ENCODE peak calls at places on chromosomes 12 and 14, in four cellular contexts. P is upper lobe of left lung, M is suprapubic skin, T is stomach. A is an unnamed sample. For H3K9me3, the result is how much of the 10 kb centered on the place peaks cover.

GRCh38 chr14:93693914-93694313 is 94.4 kb downstream of the PRIMA1 start:
- DNase-seq in P (no peak), M (no peak), T (no peak), A (no peak)

GRCh38 chr14:30977752-30978151 is 47.7 kb upstream of the AP4S1 start:
- DNase-seq in P (no peak), M (no peak), T (no peak), A (no peak)

GRCh38 chr12:18250313-18250916 is 10.9 kb upstream of the PIK3C2G start:
- DNase-seq in P (no peak), M (no peak), T (no peak), A (no peak)

GRCh38 chr12:70854138-70854537 is 66.4 kb downstream of the PTPRR start:
- DNase-seq in P (no peak), M (no peak), T (no peak), A (no peak)

GRCh38 chr12:67269632-67270578 is 747 bp downstream of the CAND1 start:
- DNase-seq in P (peak), M (peak), T (peak), A (peak)

GRCh38 chr14:64502476-64503183 is 1.0 kb downstream of the ZBTB25 start:
- DNase-seq in P (no peak), M (peak), T (peak), A (peak)

GRCh38 chr12:10497602-10498001 is 8.1 kb upstream of the EIF2S3B start:
- DNase-seq in P (no peak), M (no peak), T (no peak), A (no peak)

GRCh38 chr14:60106341-60106740 is 14.6 kb downstream of the PCNX4 start:
- DNase-seq in P (no peak), M (no peak), T (no peak), A (no peak)

GRCh38 chr14:61127099-61127498 is 146.1 kb downstream of the SLC38A6 start:
- DNase-seq in P (no peak), M (no peak), T (no peak), A (no peak)

GRCh38 chr12:81533054-81533453 is 226.1 kb downstream of the PPFIA2 start:
- DNase-seq in P (no peak), M (no peak), T (no peak), A (no peak)

GRCh38 chr12:10607885-10608458 is 5.4 kb downstream of the MAGOHB start:
- DNase-seq in P (no peak), M (no peak), T (no peak), A (no peak)

GRCh38 chr12:6074979-6075585 is 49.4 kb downstream of the VWF start:
- DNase-seq in P (peak), M (no peak), T (peak), A (peak)

GRCh38 chr14:69711065-69711464 is 55.9 kb upstream of the SRSF5 start:
- DNase-seq in P (peak), M (no peak), T (no peak), A (peak)

DNA sequence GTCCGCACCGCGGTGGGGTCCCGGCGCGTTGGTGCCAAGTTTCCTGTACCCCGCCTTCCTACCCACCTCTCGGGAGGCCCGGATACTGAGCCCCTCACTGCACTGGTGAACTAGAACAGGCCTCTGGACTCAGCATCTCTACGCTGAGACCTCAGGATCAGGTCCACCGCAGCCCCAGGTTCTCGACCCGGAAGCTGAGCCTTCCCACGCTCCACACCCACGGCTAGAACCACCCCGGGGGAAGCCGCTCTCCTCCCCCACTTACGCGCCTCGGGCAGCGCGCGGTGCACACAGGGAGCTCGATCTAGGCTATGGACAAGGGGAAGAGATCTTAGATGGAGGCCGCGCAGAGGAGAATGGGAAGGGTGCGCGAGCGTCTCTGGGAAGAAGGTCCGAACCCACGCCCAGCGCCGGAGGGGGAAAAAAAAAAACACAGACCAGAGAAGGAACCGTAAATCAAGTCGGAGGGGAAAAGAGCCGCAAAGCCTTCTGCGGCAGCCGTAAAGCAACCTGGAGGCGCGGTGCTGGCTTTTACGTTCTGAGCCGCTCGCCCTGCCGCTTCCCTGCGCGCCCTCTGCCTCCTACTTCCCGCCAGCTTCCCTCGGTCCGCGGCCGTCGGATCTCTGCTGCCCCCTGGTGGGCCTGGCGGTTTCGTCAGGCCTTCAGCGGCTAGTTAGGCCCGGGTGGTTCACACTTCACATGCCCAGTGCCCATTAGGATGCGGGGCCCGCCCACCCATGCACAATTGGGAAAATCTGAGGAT is at the start of gene RAD52:
- DNase-seq in P (peak), M (peak), T (peak), A (peak)
- TF ChIP-seq EP300 in P (no peak), M (no peak), T (no peak), A (no peak)

GRCh38 chr14:29045237-29045636 is 278.6 kb downstream of the FOXG1 start:
- DNase-seq in P (no peak), M (no peak), T (no peak), A (no peak)
- H3K9me3 ChIP-seq in P (under half), M (under half), T (under half), A (under half)

DNA sequence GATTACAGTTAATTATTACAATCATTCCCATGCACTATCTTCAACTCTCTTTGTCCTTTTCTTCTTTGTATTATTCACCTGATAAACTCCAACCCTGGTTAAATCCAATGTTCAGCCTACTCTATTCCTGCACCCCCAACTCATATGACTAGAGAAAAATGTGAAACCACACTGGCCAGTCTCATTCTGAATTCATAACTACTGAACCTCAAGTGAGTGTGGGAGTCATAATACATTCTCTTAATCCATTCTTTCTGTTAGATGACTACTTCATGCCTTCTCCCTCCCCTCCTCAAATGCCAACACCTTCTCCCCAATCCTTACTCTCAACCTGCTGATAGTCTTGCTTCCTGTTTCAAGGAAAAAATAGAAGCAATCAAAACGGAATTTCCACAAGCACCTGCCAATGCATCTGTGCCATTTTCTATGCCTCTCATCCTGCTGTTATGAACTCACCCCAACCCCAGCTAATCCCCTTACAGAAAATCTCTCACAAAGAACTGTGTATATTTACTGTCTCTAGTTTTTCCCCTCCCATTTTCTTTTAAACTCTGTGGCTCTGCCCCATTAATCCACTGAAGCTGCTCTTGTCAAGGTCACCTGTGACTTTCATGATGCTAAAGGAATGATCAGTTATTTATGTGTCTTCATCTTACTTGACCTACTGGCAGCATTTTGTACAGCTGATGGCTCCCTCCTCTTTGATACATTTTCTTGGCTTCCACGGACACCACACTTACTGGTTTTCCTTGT is 22.5 kb upstream of the ITPR2 start:
- DNase-seq in P (no peak), M (no peak), T (no peak), A (no peak)
- TF ChIP-seq EP300 in P (no peak), M (no peak), T (no peak), A (no peak)

GRCh38 chr14:105924951-105925591 is 398.7 kb downstream of the TMEM121 start:
- DNase-seq in P (peak), M (peak), T (no peak), A (no peak)
- H3K9me3 ChIP-seq in P (under half), M (under half), T (under half), A (under half)

DNA sequence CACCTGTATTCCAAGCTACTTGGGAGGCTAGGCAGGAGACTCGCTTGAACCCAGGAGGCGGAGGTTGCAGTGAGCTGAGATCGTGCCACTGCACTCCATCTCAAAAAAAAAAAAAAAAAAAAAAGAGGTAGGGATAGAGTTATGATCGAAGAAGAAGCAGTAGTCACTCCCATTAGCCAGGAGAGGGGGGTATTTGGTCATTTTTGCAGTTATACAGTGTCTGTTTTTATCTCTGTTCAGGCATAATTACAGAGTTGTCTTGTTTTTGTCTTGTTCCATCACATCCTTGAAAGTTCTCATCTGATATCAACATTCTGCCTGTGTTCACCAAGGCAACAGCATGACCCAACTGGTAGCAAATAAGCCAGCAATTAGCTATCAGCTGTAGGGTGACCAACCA is 98.5 kb upstream of the TMPO start:
- DNase-seq in P (no peak), M (no peak), T (no peak), A (no peak)
- TF ChIP-seq EP300 in P (no peak), M (no peak), T (no peak), A (no peak)

GRCh38 chr14:105879867-105880561 is 353.6 kb downstream of the TMEM121 start:
- DNase-seq in P (peak), M (peak), T (peak), A (peak)
- H3K9me3 ChIP-seq in P (under half), M (under half), T (under half), A (under half)

DNA sequence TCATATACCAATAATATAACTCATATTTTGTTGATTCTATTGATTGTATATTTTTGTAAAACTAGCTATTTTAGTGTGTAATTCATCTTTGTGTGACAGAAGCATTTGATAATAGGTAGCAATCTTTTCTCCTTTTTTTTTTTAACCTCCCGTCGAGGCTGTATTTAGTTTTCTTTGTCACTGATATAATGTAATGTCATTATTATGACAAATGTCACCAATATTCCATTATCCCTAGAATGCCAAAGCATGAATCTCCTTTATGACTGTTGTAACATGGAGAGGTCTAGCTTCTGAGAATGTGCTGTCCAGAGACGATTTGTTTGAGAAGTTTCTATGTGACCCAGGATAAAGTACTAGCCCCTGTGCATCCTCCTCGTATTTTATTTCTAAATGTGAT is 639.0 kb upstream of the ATXN7L3B start:
- DNase-seq in P (no peak), M (no peak), T (no peak), A (no peak)
- TF ChIP-seq EP300 in P (no peak), M (no peak), T (no peak), A (no peak)

DNA sequence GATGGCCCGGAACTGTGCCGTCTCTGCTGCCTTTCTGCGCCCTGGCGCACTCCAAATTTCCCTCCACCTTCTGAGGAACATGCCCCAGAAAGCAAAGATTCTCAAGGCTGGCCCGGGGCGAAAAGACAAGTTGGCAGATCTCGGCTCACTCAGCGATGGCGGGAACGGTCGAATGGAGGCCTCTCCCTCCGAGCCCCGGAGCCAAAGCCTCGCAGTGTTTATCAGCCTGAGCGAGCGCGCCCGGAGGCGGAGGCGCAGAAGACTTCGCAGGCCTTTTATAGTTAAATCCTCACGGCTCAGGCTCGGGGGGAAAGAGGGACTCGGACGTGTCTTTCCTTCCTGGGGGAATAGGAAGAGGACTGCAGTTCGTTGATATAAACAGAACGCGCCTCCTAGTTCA is 5.5 kb downstream of the TBX5 start:
- DNase-seq in P (peak), M (no peak), T (no peak), A (no peak)
- H3K9me3 ChIP-seq in P (under half), M (under half), T (under half), A (under half)

GRCh38 chr14:67694791-67695393 is 672 bp downstream of the RDH11 start:
- DNase-seq in P (no peak), M (peak), T (peak), A (peak)

GRCh38 chr14:67690011-67690410 is 5.6 kb downstream of the RDH11 start:
- DNase-seq in P (no peak), M (no peak), T (no peak), A (no peak)

GRCh38 chr14:67698179-67698578 is 2.6 kb upstream of the RDH11 start:
- DNase-seq in P (no peak), M (no peak), T (no peak), A (no peak)

GRCh38 chr14:67697006-67697405 is 1.4 kb upstream of the RDH11 start:
- DNase-seq in P (no peak), M (no peak), T (no peak), A (no peak)

DNA sequence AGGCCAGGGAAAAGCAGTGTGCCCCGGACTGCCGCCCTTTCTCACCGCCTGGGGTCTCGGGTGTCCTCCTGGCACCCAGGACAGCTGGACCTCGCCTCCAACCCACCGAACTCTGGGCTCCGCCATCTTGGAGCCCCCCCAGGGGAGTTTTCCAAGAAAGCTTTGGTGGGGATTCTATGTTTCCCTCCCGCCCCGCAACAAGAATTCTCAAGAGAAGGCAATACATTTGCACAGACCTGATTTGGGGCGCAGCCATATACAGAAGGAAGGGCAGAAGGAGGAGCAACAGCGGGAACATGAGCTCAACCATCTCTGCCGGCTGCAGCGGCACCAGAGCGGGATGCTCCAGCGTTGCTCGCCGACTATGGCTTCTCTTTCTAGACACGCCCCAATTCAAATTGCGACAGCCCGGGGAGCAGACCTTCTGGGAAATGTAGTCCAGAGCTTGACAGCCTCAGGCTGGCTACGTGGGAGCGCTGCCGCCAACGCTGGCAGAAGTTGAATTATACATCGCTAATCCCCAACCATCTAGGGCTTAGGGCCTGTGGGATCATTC is at the start of gene RDH11:
- DNase-seq in P (peak), M (peak), T (peak), A (peak)
- TF ChIP-seq EP300 in P (no peak), M (no peak), T (no peak), A (no peak)

DNA sequence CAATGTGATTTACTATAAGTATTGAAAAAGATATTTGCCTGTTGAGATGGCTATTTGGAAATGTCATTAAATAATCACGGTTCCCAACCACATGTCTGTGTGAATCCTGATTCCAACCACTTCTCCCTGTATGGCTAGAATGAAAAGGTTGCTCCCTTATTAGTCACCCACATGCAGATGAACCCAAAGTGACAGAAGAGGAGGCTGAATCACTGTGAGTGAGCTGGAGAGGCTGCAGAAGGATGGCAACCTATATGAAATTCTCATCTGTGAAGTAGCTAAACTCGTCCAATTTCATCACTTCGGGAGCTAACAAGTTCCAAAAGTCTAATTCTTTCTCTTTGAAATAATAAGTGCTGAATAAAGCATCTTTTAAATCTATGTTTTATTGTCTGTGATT is 300.5 kb downstream of the PRKD1 start:
- DNase-seq in P (no peak), M (no peak), T (no peak), A (no peak)
- H3K9me3 ChIP-seq in P (under half), M (under half), T (under half), A (under half)